ENCODE peak calls at places on chromosomes 16 and 17, in six cellular contexts. C is K562, K is osteocyte, B is lung, J is IMR-90, N is PC-3. Q is an unnamed sample.

GRCh38 chr16:502179-502943 is 25.2 kb upstream of the CAPN15 start:
- DNase-seq in C (no peak), N (no peak), J (no peak), K (no peak), B (no peak), Q (no peak)

GRCh38 chr17:67528751-67529436 is 151.8 kb downstream of the PITPNC1 start:
- DNase-seq in K (peak; percentile 87), J (peak; percentile 93), B (peak; percentile 67), C (no peak), N (peak; percentile 27), Q (peak; percentile 86)

GRCh38 chr17:67759355-67760171 is 41.8 kb downstream of the NOL11 start:
- DNase-seq in N (no peak), C (peak; percentile 24), B (peak; percentile 29), J (peak; percentile 50), K (no peak), Q (peak; percentile 61)

GRCh38 chr17:50311483-50311882 is 34.4 kb upstream of the XYLT2 start:
- DNase-seq in N (no peak), J (no peak), B (no peak), C (no peak), K (no peak), Q (no peak)

GRCh38 chr16:17298238-17298637 is 172.5 kb downstream of the XYLT1 start:
- DNase-seq in K (no peak), J (no peak), B (no peak), C (no peak), N (no peak), Q (no peak)

GRCh38 chr17:61660726-61661125 is 69.7 kb upstream of the NACA2 start:
- DNase-seq in J (peak; percentile 36), B (no peak), K (no peak), C (no peak), N (no peak), Q (no peak)

GRCh38 chr17:74190154-74190553 is 13.3 kb upstream of the RPL38 start:
- DNase-seq in K (no peak), J (peak; percentile 61), B (no peak), N (peak; percentile 50), C (peak; percentile 84), Q (peak; percentile 58)

GRCh38 chr16:89918453-89919347 is at the start of gene MC1R:
- DNase-seq in K (no peak), B (no peak), N (no peak), C (peak; percentile 88), J (peak; percentile 21), Q (no peak)

GRCh38 chr17:16512011-16512410 is 20.0 kb upstream of the LRRC75A start:
- DNase-seq in J (no peak), N (no peak), B (no peak), K (no peak), C (no peak), Q (no peak)

GRCh38 chr17:16504974-16505373 is 13.0 kb upstream of the LRRC75A start:
- DNase-seq in C (no peak), K (no peak), B (no peak), J (no peak), N (no peak), Q (no peak)

GRCh38 chr17:16507918-16508533 is 16.0 kb upstream of the LRRC75A start:
- DNase-seq in N (peak; percentile 25), C (no peak), B (no peak), K (no peak), J (peak; percentile 17), Q (no peak)

GRCh38 chr17:16511515-16511914 is 19.5 kb upstream of the LRRC75A start:
- DNase-seq in K (no peak), J (no peak), N (no peak), C (no peak), B (no peak), Q (no peak)

DNA sequence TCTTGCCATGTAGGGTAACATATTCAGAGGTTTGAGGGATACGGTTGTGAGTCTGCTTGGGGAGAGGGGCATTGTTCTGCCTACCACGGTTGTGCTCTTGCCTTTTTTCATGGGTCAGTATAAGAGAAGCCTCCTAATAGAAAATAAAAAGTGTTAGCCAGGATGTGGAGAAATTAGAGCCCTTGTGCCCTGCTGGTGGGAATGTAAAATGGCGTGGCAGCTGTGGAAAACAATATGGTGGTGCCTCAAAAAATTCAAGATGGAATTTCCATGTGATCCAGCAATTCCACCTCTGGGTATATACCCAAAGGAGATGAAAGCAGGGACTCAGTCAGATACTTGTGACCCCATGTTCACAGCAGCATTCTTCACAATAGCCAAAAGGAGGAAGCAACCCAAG is 14.2 kb upstream of the LRRC75A start:
- DNase-seq in J (no peak), N (no peak), K (no peak), C (no peak), B (no peak), Q (no peak)
- TF ChIP-seq CTCF in J (peak; percentile 12), N (peak; percentile 37), K (peak; percentile 28), C (no peak), B (no peak), Q (peak; percentile 22)

DNA sequence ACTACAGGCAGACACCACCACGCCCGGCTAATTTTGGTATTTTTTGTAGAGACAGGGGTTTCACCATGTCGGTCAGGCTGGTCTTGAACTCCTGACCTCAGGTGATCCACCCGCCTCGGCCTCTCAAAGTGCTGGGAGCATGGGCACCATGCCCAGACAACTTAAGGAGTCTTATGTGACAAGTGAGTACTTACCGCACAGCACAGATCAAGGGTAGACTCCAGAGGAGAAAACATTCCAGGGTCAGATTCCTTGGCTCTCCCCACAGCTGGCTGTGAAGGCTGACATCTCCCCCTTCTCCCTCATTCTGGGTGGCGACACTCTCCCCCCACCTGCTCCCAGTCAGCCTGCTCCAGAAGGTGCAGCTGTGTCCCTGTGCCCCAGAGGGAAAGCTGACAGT is 10.6 kb downstream of the ZSCAN10 start:
- DNase-seq in B (peak; percentile 75), N (no peak), C (no peak), J (no peak), K (no peak), Q (no peak)
- TF ChIP-seq CTCF in B (no peak), N (no peak), C (no peak), J (no peak), K (no peak), Q (no peak)

GRCh38 chr16:84044108-84044488 is 1.5 kb upstream of the SLC38A8 start:
- DNase-seq in B (no peak), N (peak; percentile 48), C (peak; percentile 68), K (no peak), J (peak; percentile 28), Q (peak; percentile 21)
- TF ChIP-seq CTCF in B (no peak), N (peak; percentile 58), C (peak; percentile 69), K (peak; percentile 47), J (peak; percentile 40), Q (peak; percentile 48)

GRCh38 chr17:78560731-78561130 is 16.5 kb downstream of the DNAH17 start:
- DNase-seq in B (no peak), C (no peak), J (no peak), N (no peak), K (no peak), Q (no peak)

GRCh38 chr17:78561166-78561565 is 16.0 kb downstream of the DNAH17 start:
- DNase-seq in J (no peak), N (no peak), B (no peak), C (no peak), K (no peak), Q (no peak)

GRCh38 chr17:78558181-78558850 is 18.9 kb downstream of the DNAH17 start:
- DNase-seq in K (no peak), J (no peak), N (no peak), B (no peak), C (peak; percentile 47), Q (no peak)

GRCh38 chr17:78559024-78559423 is 18.2 kb downstream of the DNAH17 start:
- DNase-seq in K (no peak), C (no peak), N (no peak), B (no peak), J (no peak), Q (no peak)

DNA sequence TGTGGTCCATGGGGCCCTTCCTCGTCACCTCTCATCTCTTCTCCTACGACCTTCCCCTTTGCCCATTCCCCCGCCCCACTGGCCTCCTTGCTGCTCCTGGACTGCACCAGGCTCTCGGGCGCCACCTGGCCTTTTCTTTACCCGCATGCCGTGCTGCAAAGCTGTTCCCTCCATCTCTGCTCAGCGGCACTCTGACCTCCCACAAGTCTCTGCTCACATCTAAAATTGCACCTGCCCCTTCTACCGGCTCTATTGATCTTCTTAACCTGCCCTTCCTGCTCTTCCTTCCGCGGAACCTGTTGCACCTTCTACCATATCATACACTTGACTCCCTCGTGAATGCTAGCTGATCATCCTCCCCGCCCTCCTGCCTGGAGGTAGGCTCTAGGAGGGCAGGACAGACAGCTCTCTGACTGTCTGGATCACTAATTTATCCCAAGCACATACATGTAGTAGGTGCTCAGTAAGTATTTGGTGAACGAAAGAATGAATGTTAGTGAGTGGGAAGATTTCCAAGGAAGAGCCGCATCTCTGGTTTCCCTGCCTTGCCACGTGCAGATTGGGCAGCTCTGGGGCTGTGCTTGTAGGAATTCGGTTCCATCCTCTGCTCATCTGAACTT is 17.3 kb downstream of the DNAH17 start:
- DNase-seq in K (no peak), B (no peak), C (peak; percentile 57), J (no peak), N (peak; percentile 49), Q (no peak)
- TF ChIP-seq CTCF in K (no peak), B (no peak), C (peak; percentile 65), J (no peak), N (peak; percentile 76), Q (no peak)

GRCh38 chr16:50664270-50664669 is 16.8 kb downstream of the SNX20 start:
- DNase-seq in N (no peak), C (no peak), B (no peak), K (no peak), J (no peak), Q (no peak)
- TF ChIP-seq CTCF in N (no peak), C (no peak), B (no peak), K (no peak), J (no peak), Q (no peak)

GRCh38 chr16:30063893-30064745 is 1.4 kb upstream of the ALDOA start:
- DNase-seq in K (no peak), C (peak; percentile 75), N (peak; percentile 47), B (peak; percentile 83), J (peak; percentile 37), Q (no peak)
- TF ChIP-seq CTCF in K (peak; percentile 37), C (peak; percentile 57), N (peak; percentile 38), B (peak; percentile 16), J (peak; percentile 22), Q (peak; percentile 18)